ENCODE peak calls at places on chromosomes 7 and 10, in ten cellular contexts. One of them, this sample, is unnamed.
A peak's percentile ranks its signal among the peaks of the same experiment; 100 is the strongest.

GRCh38 chr7:82605247-82605864 is 161.8 kb upstream of the CACNA2D1 start:
- DNase-seq in suprapubic skin: no peak
- DNase-seq in transverse colon: no peak
- DNase-seq in A549: peak; percentile 68
- DNase-seq in stomach: no peak
- DNase-seq in esophagus muscularis mucosa: no peak
- DNase-seq in tibial nerve: peak; percentile 32
- DNase-seq in H1: no peak
- DNase-seq in sigmoid colon: no peak
- DNase-seq in ovary: no peak
- DNase-seq in this sample: no peak

GRCh38 chr10:133396035-133396624 is 2.2 kb downstream of the MTG1 start:
- DNase-seq in stomach: peak; percentile 21
- DNase-seq in tibial nerve: no peak
- DNase-seq in A549: no peak
- DNase-seq in suprapubic skin: no peak
- DNase-seq in H1: no peak
- DNase-seq in transverse colon: no peak
- DNase-seq in ovary: no peak
- DNase-seq in esophagus muscularis mucosa: no peak
- DNase-seq in sigmoid colon: peak; percentile 57
- DNase-seq in this sample: peak; percentile 29

GRCh38 chr7:42812779-42813178 is 99.1 kb downstream of the C7orf25 start:
- DNase-seq in stomach: no peak
- DNase-seq in esophagus muscularis mucosa: no peak
- DNase-seq in suprapubic skin: no peak
- DNase-seq in ovary: no peak
- DNase-seq in transverse colon: no peak
- DNase-seq in tibial nerve: no peak
- DNase-seq in H1: no peak
- DNase-seq in A549: no peak
- DNase-seq in sigmoid colon: no peak
- DNase-seq in this sample: no peak

GRCh38 chr7:65354263-65354662 is 19.4 kb upstream of the ZNF92 start:
- DNase-seq in tibial nerve: no peak
- DNase-seq in suprapubic skin: no peak
- DNase-seq in transverse colon: no peak
- DNase-seq in H1: no peak
- DNase-seq in stomach: no peak
- DNase-seq in ovary: no peak
- DNase-seq in esophagus muscularis mucosa: no peak
- DNase-seq in sigmoid colon: no peak
- DNase-seq in A549: no peak
- DNase-seq in this sample: no peak

GRCh38 chr10:113087082-113088029 is 137.3 kb downstream of the TCF7L2 start:
- DNase-seq in transverse colon: peak; percentile 80
- DNase-seq in H1: no peak
- DNase-seq in sigmoid colon: peak; percentile 88
- DNase-seq in esophagus muscularis mucosa: no peak
- DNase-seq in A549: peak; percentile 98
- DNase-seq in suprapubic skin: no peak
- DNase-seq in stomach: peak; percentile 66
- DNase-seq in tibial nerve: peak; percentile 55
- DNase-seq in ovary: peak; percentile 79
- DNase-seq in this sample: no peak

GRCh38 chr7:36391436-36392198 is 2.0 kb downstream of the ANLN start:
- DNase-seq in stomach: no peak
- DNase-seq in esophagus muscularis mucosa: no peak
- DNase-seq in H1: no peak
- DNase-seq in tibial nerve: no peak
- DNase-seq in A549: peak; percentile 36
- DNase-seq in suprapubic skin: no peak
- DNase-seq in sigmoid colon: no peak
- DNase-seq in transverse colon: no peak
- DNase-seq in ovary: no peak
- DNase-seq in this sample: no peak

GRCh38 chr10:70998086-70998485 is 109.7 kb upstream of the PCBD1 start:
- DNase-seq in esophagus muscularis mucosa: no peak
- DNase-seq in transverse colon: no peak
- DNase-seq in H1: no peak
- DNase-seq in sigmoid colon: no peak
- DNase-seq in stomach: no peak
- DNase-seq in A549: no peak
- DNase-seq in tibial nerve: no peak
- DNase-seq in ovary: no peak
- DNase-seq in suprapubic skin: no peak
- DNase-seq in this sample: no peak

GRCh38 chr7:696426-697258 is 29.9 kb upstream of the DNAAF5 start:
- DNase-seq in A549: no peak
- DNase-seq in H1: no peak
- DNase-seq in transverse colon: no peak
- DNase-seq in sigmoid colon: peak; percentile 24
- DNase-seq in ovary: no peak
- DNase-seq in tibial nerve: no peak
- DNase-seq in esophagus muscularis mucosa: no peak
- DNase-seq in suprapubic skin: no peak
- DNase-seq in stomach: no peak
- DNase-seq in this sample: no peak

GRCh38 chr10:43844236-43844635 is 195.6 kb upstream of the ZNF32 start:
- DNase-seq in ovary: no peak
- DNase-seq in H1: no peak
- DNase-seq in sigmoid colon: no peak
- DNase-seq in suprapubic skin: no peak
- DNase-seq in tibial nerve: no peak
- DNase-seq in stomach: no peak
- DNase-seq in A549: no peak
- DNase-seq in esophagus muscularis mucosa: no peak
- DNase-seq in transverse colon: no peak
- DNase-seq in this sample: no peak

GRCh38 chr7:84548366-84549085 is 353.9 kb upstream of the SEMA3A start:
- DNase-seq in ovary: no peak
- DNase-seq in stomach: no peak
- DNase-seq in transverse colon: no peak
- DNase-seq in A549: no peak
- DNase-seq in sigmoid colon: no peak
- DNase-seq in tibial nerve: no peak
- DNase-seq in H1: no peak
- DNase-seq in esophagus muscularis mucosa: no peak
- DNase-seq in suprapubic skin: no peak
- DNase-seq in this sample: no peak

DNA sequence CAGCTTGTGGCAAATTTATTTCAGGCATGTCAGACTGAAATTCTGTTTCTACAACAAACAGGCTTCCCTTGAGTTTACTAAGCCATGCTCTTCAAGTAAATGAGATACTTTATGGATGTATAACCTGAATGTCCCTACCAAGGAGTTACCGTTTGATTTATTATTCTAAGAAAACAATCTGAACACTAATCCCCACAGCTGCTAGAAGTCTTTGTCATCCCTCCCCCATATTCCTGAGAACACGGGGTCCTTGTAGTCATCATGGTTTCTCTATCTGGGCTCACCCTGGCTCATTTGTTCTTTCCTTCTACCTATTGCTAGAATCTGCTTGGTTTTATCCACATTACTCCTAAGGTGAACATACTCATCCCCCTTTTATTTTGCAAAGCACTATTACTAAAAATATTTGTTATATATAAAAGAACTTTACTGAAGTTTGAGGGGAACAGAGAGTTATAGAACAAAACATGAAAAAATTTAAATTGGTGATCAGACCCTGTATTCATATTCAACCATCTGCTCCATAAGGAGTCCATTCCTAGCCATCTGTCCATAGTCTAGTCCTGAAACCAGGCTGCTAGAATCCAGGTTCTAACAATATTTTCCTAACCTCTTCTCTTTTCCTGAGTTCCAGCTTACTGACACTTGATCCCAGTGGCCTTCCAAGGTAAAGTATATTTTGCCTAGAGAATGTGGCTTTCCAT is 137.3 kb upstream of the MAGI2 start:
- DNase-seq in esophagus muscularis mucosa: no peak
- DNase-seq in A549: no peak
- DNase-seq in transverse colon: no peak
- DNase-seq in tibial nerve: no peak
- DNase-seq in stomach: no peak
- DNase-seq in sigmoid colon: no peak
- DNase-seq in suprapubic skin: no peak
- DNase-seq in ovary: no peak
- DNase-seq in H1: no peak
- DNase-seq in this sample: no peak
- TF ChIP-seq EP300 in esophagus muscularis mucosa: no peak
- TF ChIP-seq EP300 in A549: no peak
- TF ChIP-seq EP300 in transverse colon: no peak
- TF ChIP-seq EP300 in tibial nerve: no peak
- TF ChIP-seq EP300 in stomach: no peak
- TF ChIP-seq EP300 in sigmoid colon: no peak
- TF ChIP-seq EP300 in suprapubic skin: no peak
- TF ChIP-seq EP300 in ovary: no peak
- TF ChIP-seq EP300 in H1: no peak
- TF ChIP-seq EP300 in this sample: no peak

GRCh38 chr10:124644771-124645170 is 99.4 kb downstream of the FAM53B start:
- DNase-seq in tibial nerve: no peak
- DNase-seq in H1: no peak
- DNase-seq in stomach: no peak
- DNase-seq in suprapubic skin: no peak
- DNase-seq in transverse colon: no peak
- DNase-seq in esophagus muscularis mucosa: no peak
- DNase-seq in A549: no peak
- DNase-seq in ovary: no peak
- DNase-seq in sigmoid colon: no peak
- DNase-seq in this sample: peak; percentile 64

GRCh38 chr10:124644281-124644680 is 99.9 kb downstream of the FAM53B start:
- DNase-seq in sigmoid colon: no peak
- DNase-seq in suprapubic skin: no peak
- DNase-seq in stomach: no peak
- DNase-seq in H1: no peak
- DNase-seq in esophagus muscularis mucosa: no peak
- DNase-seq in A549: no peak
- DNase-seq in ovary: no peak
- DNase-seq in transverse colon: no peak
- DNase-seq in tibial nerve: no peak
- DNase-seq in this sample: no peak

GRCh38 chr10:124646483-124647352 is 97.5 kb downstream of the FAM53B start:
- DNase-seq in transverse colon: peak; percentile 59
- DNase-seq in tibial nerve: peak; percentile 86
- DNase-seq in sigmoid colon: peak; percentile 89
- DNase-seq in ovary: peak; percentile 93
- DNase-seq in A549: peak; percentile 38
- DNase-seq in stomach: peak; percentile 88
- DNase-seq in H1: no peak
- DNase-seq in suprapubic skin: no peak
- DNase-seq in esophagus muscularis mucosa: no peak
- DNase-seq in this sample: no peak

GRCh38 chr10:124647421-124648130 is 96.6 kb downstream of the FAM53B start:
- DNase-seq in tibial nerve: peak; percentile 50
- DNase-seq in sigmoid colon: peak; percentile 82
- DNase-seq in suprapubic skin: no peak
- DNase-seq in H1: no peak
- DNase-seq in A549: peak; percentile 21
- DNase-seq in ovary: no peak
- DNase-seq in stomach: peak; percentile 65
- DNase-seq in esophagus muscularis mucosa: no peak
- DNase-seq in transverse colon: peak; percentile 79
- DNase-seq in this sample: peak; percentile 91

DNA sequence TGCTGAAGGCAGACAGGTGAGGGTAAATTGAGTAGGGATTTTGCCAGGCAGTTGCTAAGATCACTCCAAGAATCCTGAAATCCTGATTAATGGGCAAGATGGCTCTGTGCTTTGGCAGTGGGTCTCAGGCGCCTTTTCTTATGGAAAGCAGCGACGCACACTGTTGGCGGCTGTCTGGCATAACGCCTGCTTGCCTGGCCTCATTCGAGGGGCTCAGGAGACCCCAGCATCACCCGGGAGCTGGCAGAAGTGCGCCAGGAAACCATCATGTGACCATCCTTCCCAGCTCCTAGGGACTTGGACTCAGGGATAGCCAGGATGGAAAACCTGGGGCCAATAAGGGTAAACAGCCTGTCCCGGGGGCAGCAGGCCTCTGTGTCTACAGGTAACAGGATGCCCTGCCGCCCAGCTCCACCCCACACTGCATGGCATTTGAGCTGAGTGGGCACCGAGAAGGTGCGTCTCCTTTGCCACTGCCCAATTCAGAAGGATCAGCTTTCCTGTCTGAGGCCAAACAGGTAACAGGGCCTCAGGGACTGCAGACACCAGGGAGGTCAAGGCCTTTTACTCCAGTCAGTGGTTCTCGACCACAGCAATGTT is 98.6 kb downstream of the FAM53B start:
- DNase-seq in H1: no peak
- DNase-seq in sigmoid colon: no peak
- DNase-seq in stomach: no peak
- DNase-seq in suprapubic skin: no peak
- DNase-seq in A549: no peak
- DNase-seq in transverse colon: no peak
- DNase-seq in tibial nerve: no peak
- DNase-seq in ovary: no peak
- DNase-seq in esophagus muscularis mucosa: no peak
- DNase-seq in this sample: no peak
- H3K4me1 ChIP-seq in H1: peaks cover 12% of the 10 kb centered on the region
- H3K4me1 ChIP-seq in sigmoid colon: peaks cover 69% of the 10 kb centered on the region
- H3K4me1 ChIP-seq in stomach: peaks cover 60% of the 10 kb centered on the region
- H3K4me1 ChIP-seq in suprapubic skin: peaks cover 97% of the 10 kb centered on the region
- H3K4me1 ChIP-seq in A549: peaks cover 15% of the 10 kb centered on the region
- H3K4me1 ChIP-seq in transverse colon: peaks cover 69% of the 10 kb centered on the region
- H3K4me1 ChIP-seq in tibial nerve: peaks cover 98% of the 10 kb centered on the region
- H3K4me1 ChIP-seq in ovary: peaks cover 46% of the 10 kb centered on the region
- H3K4me1 ChIP-seq in esophagus muscularis mucosa: peaks cover 92% of the 10 kb centered on the region
- H3K4me1 ChIP-seq in this sample: peaks cover 86% of the 10 kb centered on the region

GRCh38 chr7:1918881-1919525 is 248.9 kb downstream of the ELFN1 start:
- DNase-seq in ovary: no peak
- DNase-seq in esophagus muscularis mucosa: no peak
- DNase-seq in H1: no peak
- DNase-seq in suprapubic skin: no peak
- DNase-seq in stomach: no peak
- DNase-seq in A549: no peak
- DNase-seq in transverse colon: no peak
- DNase-seq in tibial nerve: no peak
- DNase-seq in sigmoid colon: no peak
- DNase-seq in this sample: no peak
- H3K4me3 ChIP-seq in ovary: no peak overlapping the region
- H3K4me3 ChIP-seq in esophagus muscularis mucosa: no peak overlapping the region
- H3K4me3 ChIP-seq in H1: no peak overlapping the region
- H3K4me3 ChIP-seq in suprapubic skin: no peak overlapping the region
- H3K4me3 ChIP-seq in stomach: no peak overlapping the region
- H3K4me3 ChIP-seq in A549: no peak overlapping the region
- H3K4me3 ChIP-seq in transverse colon: no peak overlapping the region
- H3K4me3 ChIP-seq in tibial nerve: no peak overlapping the region
- H3K4me3 ChIP-seq in sigmoid colon: no peak overlapping the region
- H3K4me3 ChIP-seq in this sample: no peak overlapping the region

DNA sequence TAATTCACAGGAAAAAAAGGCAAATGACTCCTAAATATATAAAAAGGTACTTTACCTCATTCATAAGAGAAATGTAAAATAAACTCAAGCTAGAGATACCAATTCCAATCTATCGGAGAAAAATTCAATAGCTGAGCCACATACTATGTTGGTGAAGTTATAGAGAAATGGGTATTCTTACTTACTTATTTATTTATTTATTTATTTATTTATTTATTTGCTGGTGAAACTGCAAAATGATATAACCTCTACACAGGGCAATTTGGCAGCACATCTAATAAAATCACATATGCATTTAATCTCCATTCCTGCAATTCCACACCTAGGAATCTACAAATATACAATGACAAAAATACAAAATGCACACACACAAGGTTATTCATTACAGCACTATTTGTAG is 117.5 kb upstream of the TMEM168 start:
- DNase-seq in sigmoid colon: no peak
- DNase-seq in esophagus muscularis mucosa: no peak
- DNase-seq in ovary: no peak
- DNase-seq in H1: no peak
- DNase-seq in tibial nerve: no peak
- DNase-seq in transverse colon: no peak
- DNase-seq in A549: no peak
- DNase-seq in suprapubic skin: no peak
- DNase-seq in stomach: no peak
- DNase-seq in this sample: no peak
- TF ChIP-seq EP300 in sigmoid colon: no peak
- TF ChIP-seq EP300 in esophagus muscularis mucosa: no peak
- TF ChIP-seq EP300 in ovary: no peak
- TF ChIP-seq EP300 in H1: no peak
- TF ChIP-seq EP300 in tibial nerve: no peak
- TF ChIP-seq EP300 in transverse colon: no peak
- TF ChIP-seq EP300 in A549: no peak
- TF ChIP-seq EP300 in suprapubic skin: no peak
- TF ChIP-seq EP300 in stomach: no peak
- TF ChIP-seq EP300 in this sample: no peak

This sample was measured in upper lobe of left lung.